ENCODE peak calls at places on chromosomes 11 and 22, in ten cellular contexts. O, R, D, H, S, X, C, B, W and E are unnamed samples.

GRCh38 chr22:49638788-49639187 is 188.9 kb downstream of the BRD1 start:
- DNase-seq in O (no peak), R (no peak), D (peak), H (peak), S (no peak), X (no peak), C (no peak), B (no peak), W (no peak), E (peak)

GRCh38 chr11:103794262-103794661 is 242.2 kb upstream of the DDI1 start:
- DNase-seq in O (no peak), R (no peak), D (no peak), H (no peak), S (no peak), X (no peak), C (no peak), B (no peak), W (no peak), E (no peak)

GRCh38 chr22:48720662-48721393 is 1106.8 kb downstream of the BRD1 start:
- DNase-seq in O (no peak), R (no peak), D (no peak), H (peak), S (no peak), X (no peak), C (no peak), B (no peak), W (no peak), E (no peak)

GRCh38 chr11:61104963-61105362 is 2.7 kb downstream of the CD5 start:
- DNase-seq in O (no peak), R (no peak), D (no peak), H (no peak), S (no peak), X (no peak), C (no peak), B (no peak), W (no peak), E (no peak)

GRCh38 chr11:102070766-102071165 is 23.5 kb downstream of the CFAP300 start:
- DNase-seq in O (no peak), R (no peak), D (no peak), H (no peak), S (no peak), X (no peak), C (no peak), B (no peak), W (no peak), E (no peak)

GRCh38 chr11:70290341-70291065 is 20.0 kb downstream of the PPFIA1 start:
- DNase-seq in O (no peak), R (no peak), D (no peak), H (no peak), S (no peak), X (no peak), C (no peak), B (no peak), W (no peak), E (peak)

GRCh38 chr11:78080818-78081495 is 1.3 kb upstream of the NDUFC2 start:
- DNase-seq in O (no peak), R (peak), D (no peak), H (no peak), S (no peak), X (no peak), C (no peak), B (no peak), W (no peak), E (no peak)

GRCh38 chr11:117610045-117610444 is 187.0 kb downstream of the DSCAML1 start:
- DNase-seq in O (no peak), R (no peak), D (no peak), H (no peak), S (peak), X (no peak), C (no peak), B (no peak), W (no peak), E (no peak)

GRCh38 chr22:27133951-27134664 is 476.7 kb downstream of the MIAT start:
- DNase-seq in O (peak), R (no peak), D (peak), H (no peak), S (peak), X (peak), C (no peak), B (no peak), W (no peak), E (no peak)

GRCh38 chr22:40928657-40929056 is 22.5 kb upstream of the RBX1 start:
- DNase-seq in O (no peak), R (no peak), D (no peak), H (no peak), S (no peak), X (no peak), C (no peak), B (no peak), W (no peak), E (no peak)

GRCh38 chr11:34158661-34159060 is 53.2 kb downstream of the NAT10 start:
- DNase-seq in O (no peak), R (no peak), D (no peak), H (no peak), S (no peak), X (no peak), C (no peak), B (no peak), W (no peak), E (no peak)

GRCh38 chr11:60498853-60499252 is 6.3 kb downstream of the MS4A12 start:
- DNase-seq in O (no peak), R (no peak), D (no peak), H (no peak), S (peak), X (no peak), C (peak), B (no peak), W (no peak), E (no peak)

GRCh38 chr22:46929689-46930225 is 167.3 kb downstream of the TBC1D22A start:
- DNase-seq in O (peak), R (no peak), D (no peak), H (no peak), S (no peak), X (no peak), C (no peak), B (no peak), W (no peak), E (no peak)

GRCh38 chr22:20268350-20269012 is 363 bp upstream of the RTN4R start:
- DNase-seq in O (no peak), R (peak), D (no peak), H (no peak), S (peak), X (peak), C (peak), B (no peak), W (peak), E (peak)

GRCh38 chr11:36211735-36212430 is 77.3 kb downstream of the COMMD9 start:
- DNase-seq in O (no peak), R (no peak), D (no peak), H (peak), S (no peak), X (no peak), C (no peak), B (no peak), W (no peak), E (peak)